ENCODE peak calls at places on chromosomes 6 and 20, in seven cellular contexts. C is testis, J is aorta, E is stomach, N is ovary, M is neural progenitor cell, Y is SK-N-SH. T is an unnamed sample. For H3K27me3 and H3K4me1, the result is how much of the 10 kb centered on the place peaks cover.

GRCh38 chr6:110331816-110332215 is 26.3 kb downstream of the METTL24 start:
- DNase-seq in C (no peak), J (no peak), E (no peak), N (no peak), M (no peak), Y (peak), T (no peak)

GRCh38 chr6:170583736-170584180 is 679 bp downstream of the PDCD2 start:
- DNase-seq in C (no peak), J (no peak), E (no peak), N (no peak), M (no peak), Y (no peak), T (no peak)

GRCh38 chr6:129641344-129641743 is 68.6 kb downstream of the ARHGAP18 start:
- DNase-seq in C (no peak), J (no peak), E (no peak), N (no peak), M (no peak), Y (no peak), T (no peak)

GRCh38 chr20:2133318-2134183 is 31.9 kb downstream of the STK35 start:
- DNase-seq in C (no peak), J (peak), E (no peak), N (no peak), M (peak), Y (no peak), T (no peak)

GRCh38 chr20:16434087-16434664 is 139.1 kb downstream of the KIF16B start:
- DNase-seq in C (peak), J (no peak), E (peak), N (peak), M (peak), Y (peak), T (peak)

GRCh38 chr6:66838764-66839163 is 1131.7 kb upstream of the EYS start:
- DNase-seq in C (no peak), J (no peak), E (no peak), N (no peak), M (no peak), Y (no peak), T (no peak)

GRCh38 chr6:89562114-89562815 is 76.3 kb downstream of the LYRM2 start:
- DNase-seq in C (no peak), J (no peak), E (no peak), N (no peak), M (peak), Y (no peak), T (peak)

GRCh38 chr6:44145839-44146238 is 12.8 kb upstream of the CAPN11 start:
- DNase-seq in C (no peak), J (no peak), E (no peak), N (no peak), M (no peak), Y (no peak), T (no peak)

GRCh38 chr6:32177788-32178546 is at the start of gene RNF5:
- DNase-seq in C (peak), J (peak), E (peak), N (peak), M (peak), Y (peak), T (peak)

GRCh38 chr6:36141091-36141490 is 10.8 kb downstream of the MAPK13 start:
- DNase-seq in C (no peak), J (no peak), E (no peak), N (no peak), M (no peak), Y (no peak), T (no peak)

GRCh38 chr6:43833223-43833995 is 63.4 kb downstream of the VEGFA start:
- DNase-seq in C (no peak), J (no peak), E (peak), N (no peak), M (no peak), Y (peak), T (no peak)

GRCh38 chr6:150765457-150765764 is 100.1 kb upstream of the MTHFD1L start:
- DNase-seq in C (no peak), J (no peak), E (no peak), N (no peak), M (no peak), Y (no peak), T (no peak)

GRCh38 chr6:193773-194310 is 98.4 kb upstream of the DUSP22 start:
- DNase-seq in C (no peak), J (no peak), E (no peak), N (no peak), M (no peak), Y (no peak), T (no peak)

GRCh38 chr6:47044418-47044817 is 2.3 kb upstream of the ADGRF1 start:
- DNase-seq in C (no peak), J (no peak), E (peak), N (no peak), M (no peak), Y (no peak), T (no peak)

GRCh38 chr20:14727485-14728170 is 390.2 kb upstream of the FLRT3 start:
- DNase-seq in C (no peak), J (no peak), E (no peak), N (no peak), M (no peak), Y (no peak), T (no peak)

GRCh38 chr6:87182321-87182720 is 27.0 kb downstream of the ZNF292 start:
- DNase-seq in C (no peak), J (no peak), E (no peak), N (no peak), M (no peak), Y (no peak), T (no peak)

GRCh38 chr6:93418113-93418447 is 1.3 kb downstream of the EPHA7 start:
- DNase-seq in C (no peak), J (no peak), E (no peak), N (no peak), M (no peak), Y (no peak), T (peak)

GRCh38 chr6:155381856-155382690 is 67.8 kb upstream of the TFB1M start:
- DNase-seq in C (no peak), J (no peak), E (no peak), N (no peak), M (no peak), Y (no peak), T (no peak)

GRCh38 chr6:23656826-23657225 is 469.2 kb upstream of the NRSN1 start:
- DNase-seq in C (no peak), J (no peak), E (no peak), N (no peak), M (peak), Y (no peak), T (no peak)

GRCh38 chr20:19964289-19965263 is 52.6 kb upstream of the NAA20 start:
- DNase-seq in C (peak), J (peak), E (peak), N (peak), M (no peak), Y (no peak), T (peak)

GRCh38 chr6:74741608-74742007 is 464.2 kb downstream of the COL12A1 start:
- DNase-seq in C (no peak), J (no peak), E (no peak), N (no peak), M (no peak), Y (no peak), T (peak)

GRCh38 chr6:18405477-18406293 is 18.5 kb downstream of the RNF144B start:
- DNase-seq in C (no peak), J (no peak), E (no peak), N (no peak), M (no peak), Y (no peak), T (no peak)

GRCh38 chr6:35014341-35014740 is 125.3 kb downstream of the ANKS1A start:
- DNase-seq in C (peak), J (no peak), E (no peak), N (no peak), M (no peak), Y (no peak), T (peak)

GRCh38 chr20:58883243-58883691 is 30.8 kb downstream of the GNAS start:
- DNase-seq in C (no peak), J (no peak), E (no peak), N (no peak), M (peak), Y (no peak), T (peak)

DNA sequence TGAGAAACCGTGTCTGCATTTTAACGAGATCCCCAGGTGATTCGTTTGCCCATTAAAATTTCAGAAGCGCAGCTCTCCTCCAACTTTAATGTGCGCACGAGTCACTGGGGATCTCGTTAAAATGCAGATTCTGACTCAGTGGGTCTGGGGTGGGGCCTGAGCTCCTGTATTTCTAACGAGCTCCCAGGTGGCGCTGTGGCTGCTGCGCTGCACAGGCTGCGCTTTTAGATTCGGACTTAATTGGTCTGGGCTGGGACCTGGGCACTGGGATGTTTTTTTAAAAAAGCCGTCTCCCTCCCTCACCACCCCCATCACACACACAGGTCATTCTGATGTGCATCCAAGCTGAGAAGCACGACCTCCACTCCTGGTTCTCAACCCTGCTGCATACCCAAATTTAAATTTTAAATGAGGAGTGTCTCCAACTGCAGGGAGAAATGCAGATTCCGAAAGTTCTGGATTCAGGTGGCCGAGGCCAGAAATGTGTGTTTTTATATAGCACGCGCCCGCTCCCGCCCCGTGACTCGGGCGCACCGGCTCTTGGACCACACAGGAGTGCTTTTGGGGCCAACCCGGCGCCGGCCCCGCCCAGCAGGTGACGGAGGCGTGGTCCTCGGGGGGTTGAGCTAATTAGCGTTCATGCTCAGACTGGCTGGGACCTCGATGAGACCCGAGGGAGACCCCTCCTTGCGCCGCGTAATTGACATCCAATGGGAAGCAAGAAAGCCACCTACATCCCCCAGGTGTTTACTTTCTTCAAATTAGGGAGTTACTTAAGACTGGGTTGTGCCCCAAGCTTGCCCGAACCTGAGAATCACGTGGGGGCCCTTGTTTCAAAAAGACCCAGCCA is 85.8 kb downstream of the ZFP64 start:
- DNase-seq in C (no peak), J (no peak), E (no peak), N (no peak), M (peak), Y (no peak), T (no peak)
- H3K27me3 ChIP-seq in C (under half), J (under half), E (under half), N (under half), M (under half), Y (under half), T (under half)

GRCh38 chr20:38112249-38112942 is 52.7 kb downstream of the TGM2 start:
- DNase-seq in C (no peak), J (no peak), E (no peak), N (no peak), M (no peak), Y (no peak), T (peak)

GRCh38 chr20:38110525-38111178 is 54.4 kb downstream of the TGM2 start:
- DNase-seq in C (no peak), J (no peak), E (no peak), N (no peak), M (no peak), Y (no peak), T (no peak)

GRCh38 chr20:38112943-38113294 is 52.2 kb downstream of the TGM2 start:
- DNase-seq in C (peak), J (no peak), E (no peak), N (no peak), M (no peak), Y (no peak), T (no peak)

GRCh38 chr20:38109657-38110524 is 55.2 kb downstream of the TGM2 start:
- DNase-seq in C (no peak), J (peak), E (no peak), N (no peak), M (no peak), Y (no peak), T (peak)

DNA sequence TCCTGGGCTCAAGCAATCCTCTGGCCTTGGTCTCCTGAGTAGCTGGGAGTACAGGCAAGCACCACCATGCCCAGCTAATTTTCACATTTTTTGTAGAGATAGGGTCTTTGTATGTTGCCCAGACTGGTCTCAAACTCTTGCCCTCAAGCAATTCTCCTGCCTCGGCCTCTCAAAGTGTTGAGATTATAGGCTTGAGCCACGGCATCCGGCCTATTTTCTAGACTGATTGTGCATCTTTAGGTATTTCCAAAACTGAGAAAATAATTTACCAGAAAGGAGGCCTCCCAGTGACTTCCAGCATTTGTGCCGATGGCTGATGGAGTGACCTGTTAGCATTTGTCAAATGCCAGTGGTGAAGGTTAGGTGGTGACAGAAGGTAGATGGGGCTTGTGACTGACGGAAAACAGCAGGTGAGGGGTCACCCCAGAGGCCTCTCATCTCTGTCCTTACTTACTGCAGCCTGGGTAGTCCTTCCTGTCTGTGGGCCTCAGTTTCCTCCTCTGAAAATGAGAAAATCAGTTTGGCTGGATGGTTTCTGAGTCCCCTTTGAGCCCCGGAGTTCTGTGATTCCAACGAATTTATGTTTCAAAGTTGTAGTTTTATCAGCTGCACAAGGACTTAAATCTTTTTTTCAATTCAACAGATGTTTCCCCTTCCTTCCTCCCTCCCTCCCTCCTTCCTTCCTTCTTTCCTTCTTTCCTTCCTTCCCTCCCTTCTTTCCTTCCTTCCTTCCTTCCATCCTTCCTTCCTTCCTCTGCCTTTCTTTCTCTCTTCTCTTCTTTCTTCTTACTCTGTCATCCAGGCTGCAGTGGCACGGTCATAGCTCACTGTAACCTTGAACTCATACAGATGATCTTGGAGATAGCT is 53.5 kb downstream of the TGM2 start:
- DNase-seq in C (no peak), J (no peak), E (no peak), N (no peak), M (no peak), Y (no peak), T (peak)
- H3K4me1 ChIP-seq in C (under half), J (under half), E (under half), N (under half), M (under half), Y (under half), T (half or more)

DNA sequence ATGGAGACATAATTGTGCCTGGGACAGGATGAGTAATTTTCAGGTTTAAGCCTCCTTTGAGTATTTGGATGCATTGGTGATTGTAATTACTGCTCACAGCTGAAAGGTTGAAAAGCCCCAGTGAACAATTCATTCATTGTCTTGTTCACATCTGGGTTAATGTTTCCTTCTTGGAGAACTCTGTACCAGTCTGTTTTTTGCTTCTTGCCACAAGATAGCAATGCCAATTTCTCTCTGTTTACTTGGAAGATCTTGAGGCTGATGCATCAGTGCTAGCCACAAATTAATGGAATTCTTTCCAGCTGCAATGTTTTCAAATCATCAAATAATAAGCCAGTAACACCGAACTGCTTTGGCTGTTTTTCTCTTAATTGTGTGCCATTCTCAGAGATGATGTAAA is 207.8 kb downstream of the BMP2 start:
- DNase-seq in C (no peak), J (no peak), E (no peak), N (no peak), M (no peak), Y (no peak), T (no peak)
- H3K27ac ChIP-seq in C (no peak), J (no peak), E (no peak), N (no peak), M (no peak), Y (no peak), T (no peak)

GRCh38 chr6:79946242-79946641 is 1.1 kb downstream of the ELOVL4 start:
- DNase-seq in C (no peak), J (no peak), E (no peak), N (no peak), M (peak), Y (peak), T (peak)
- H3K27me3 ChIP-seq in C (under half), J (under half), E (under half), N (under half), M (under half), Y (under half), T (under half)